ENCODE peak calls at places on chromosomes 13 and 19, in seven cellular contexts. G is hepatocyte; T is neural progenitor cell; I is PC-3; R is IMR-90; E is effector memory CD4-positive, alpha-beta T cell; H is CD8-positive, alpha-beta T cell. K is an unnamed sample.

GRCh38 chr13:71602327-71602726 is 264.7 kb downstream of the DACH1 start:
- DNase-seq in I (no peak), E (no peak), T (no peak), H (no peak), R (no peak), G (no peak), K (no peak)

GRCh38 chr19:41265376-41266153 is 1.4 kb downstream of the HNRNPUL1 start:
- DNase-seq in T (peak; percentile 26), R (peak; percentile 37), I (peak; percentile 12), H (no peak), E (no peak), G (peak; percentile 55), K (peak; percentile 35)

GRCh38 chr13:84446972-84447700 is 564.9 kb upstream of the SLITRK1 start:
- DNase-seq in E (no peak), T (no peak), I (no peak), G (no peak), R (no peak), H (no peak), K (no peak)

GRCh38 chr13:90293793-90294361 is 1053.6 kb upstream of the MIR17HG start:
- DNase-seq in E (no peak), R (no peak), T (no peak), G (no peak), H (no peak), I (no peak), K (no peak)

GRCh38 chr13:97223711-97224461 is 1.8 kb downstream of the MBNL2 start:
- DNase-seq in I (peak; percentile 72), R (peak; percentile 96), E (no peak), T (peak; percentile 42), G (peak; percentile 85), H (no peak), K (peak; percentile 61)

GRCh38 chr19:51357952-51358351 is 8.2 kb downstream of the ETFB start:
- DNase-seq in T (no peak), E (no peak), I (no peak), H (no peak), R (no peak), G (no peak), K (no peak)

GRCh38 chr13:71517004-71517403 is 350.0 kb downstream of the DACH1 start:
- DNase-seq in T (no peak), R (no peak), I (peak; percentile 37), E (no peak), G (no peak), H (no peak), K (no peak)

GRCh38 chr19:13010038-13010991 is 15.0 kb downstream of the NFIX start:
- DNase-seq in R (no peak), E (no peak), I (no peak), H (no peak), T (no peak), G (no peak), K (no peak)

GRCh38 chr19:7152568-7152967 is 83.1 kb downstream of the ZNF557 start:
- DNase-seq in I (no peak), T (peak; percentile 24), H (no peak), R (no peak), G (no peak), E (no peak), K (no peak)

GRCh38 chr19:4368128-4368820 is 24.9 kb downstream of the MPND start:
- DNase-seq in E (no peak), G (no peak), R (peak; percentile 36), I (no peak), H (no peak), T (no peak), K (no peak)

GRCh38 chr19:15609261-15609660 is 5.8 kb upstream of the CYP4F8 start:
- DNase-seq in H (no peak), T (no peak), I (no peak), R (no peak), E (no peak), G (no peak), K (peak; percentile 5)

GRCh38 chr19:41597600-41598041 is 21.7 kb downstream of the CEACAM21 start:
- DNase-seq in E (peak; percentile 49), R (peak; percentile 55), T (peak; percentile 60), I (peak; percentile 75), H (peak; percentile 61), G (peak; percentile 69), K (peak; percentile 70)

GRCh38 chr19:4811328-4812131 is 20.0 kb downstream of the TICAM1 start:
- DNase-seq in T (peak; percentile 72), H (peak; percentile 82), R (peak; percentile 45), G (peak; percentile 83), E (peak; percentile 75), I (peak; percentile 88), K (peak; percentile 85)

GRCh38 chr19:5492813-5493409 is 37.7 kb downstream of the ZNRF4 start:
- DNase-seq in I (no peak), T (peak; percentile 97), H (no peak), R (no peak), G (no peak), E (no peak), K (no peak)

GRCh38 chr19:3398114-3398899 is 31.9 kb downstream of the NFIC start:
- DNase-seq in R (peak; percentile 41), G (peak; percentile 62), E (no peak), I (no peak), T (peak; percentile 46), H (no peak), K (peak; percentile 77)

GRCh38 chr13:110333837-110334236 is 26.8 kb downstream of the COL4A2 start:
- DNase-seq in I (no peak), H (no peak), R (no peak), T (no peak), G (no peak), E (no peak), K (no peak)

GRCh38 chr13:110334841-110335490 is 27.9 kb downstream of the COL4A2 start:
- DNase-seq in G (no peak), T (no peak), E (no peak), H (no peak), R (no peak), I (no peak), K (no peak)

GRCh38 chr13:110336108-110336507 is 29.0 kb downstream of the COL4A2 start:
- DNase-seq in I (no peak), H (no peak), G (no peak), T (no peak), E (no peak), R (no peak), K (no peak)

GRCh38 chr13:110332750-110333149 is 25.7 kb downstream of the COL4A2 start:
- DNase-seq in H (no peak), R (peak; percentile 65), E (no peak), G (no peak), T (no peak), I (no peak), K (no peak)

DNA sequence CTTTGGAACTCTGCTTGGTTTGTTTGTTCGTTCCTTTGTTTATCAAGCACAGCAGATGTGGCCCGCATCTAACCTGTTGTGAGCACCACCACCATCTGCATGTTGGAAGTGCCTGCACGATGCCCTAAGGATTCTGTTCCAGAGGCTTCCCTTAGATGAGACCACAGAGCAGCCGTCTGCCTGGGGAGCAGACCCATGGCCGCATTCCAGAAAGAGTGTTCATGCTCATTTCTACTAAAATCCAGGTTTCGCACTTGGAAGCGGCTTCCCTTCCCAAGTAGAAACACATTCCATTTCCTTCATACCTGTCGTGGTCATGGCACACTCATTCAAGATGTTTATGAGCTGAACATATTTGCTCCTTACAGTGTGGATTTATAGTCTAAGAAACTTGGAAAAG is 27.2 kb downstream of the COL4A2 start:
- DNase-seq in E (no peak), R (peak; percentile 76), G (no peak), T (no peak), I (no peak), H (no peak), K (no peak)
- H3K27ac ChIP-seq in E (no peak overlapping the region), R (no peak overlapping the region), G (no peak overlapping the region), T (no peak overlapping the region), I (no peak overlapping the region), H (no peak overlapping the region), K (no peak overlapping the region)

DNA sequence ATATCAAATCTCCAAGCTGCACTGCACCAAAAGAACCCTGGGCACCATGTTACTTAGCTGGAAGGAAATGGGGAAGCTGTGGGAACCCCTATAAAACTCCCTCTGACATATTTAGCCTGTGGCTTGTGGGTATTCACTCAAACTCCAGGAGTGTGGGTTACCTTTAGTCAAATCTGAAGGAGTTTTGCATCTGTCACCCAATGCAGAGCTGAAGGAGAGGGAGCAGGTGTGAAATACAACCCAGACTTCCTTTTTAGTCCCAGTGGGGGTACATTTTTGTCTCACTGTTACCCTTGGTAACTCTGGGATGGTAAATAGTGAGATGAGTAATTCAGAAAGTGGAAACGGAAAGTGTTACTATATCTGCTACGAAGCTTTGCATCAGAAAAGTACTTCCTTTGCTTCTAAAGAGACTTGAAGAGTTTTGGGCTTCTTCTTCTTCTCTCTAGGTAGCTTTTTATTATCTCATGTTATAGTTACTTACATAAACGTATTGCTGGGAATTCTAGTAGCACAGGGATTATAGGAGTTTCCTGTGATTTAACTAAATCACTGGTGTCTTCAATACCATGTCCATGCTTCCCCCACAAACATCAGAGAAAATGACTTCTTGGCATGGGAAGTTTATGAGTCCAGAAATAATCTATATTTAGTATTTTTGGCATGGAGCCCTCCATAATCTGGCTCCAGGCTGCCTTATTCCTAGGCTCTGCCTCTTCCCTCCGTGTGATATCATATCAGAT is 105.9 kb downstream of the AKAP11 start:
- DNase-seq in G (no peak), R (no peak), I (no peak), E (no peak), H (no peak), T (no peak), K (no peak)
- H3K27ac ChIP-seq in G (no peak overlapping the region), R (no peak overlapping the region), I (no peak overlapping the region), E (no peak overlapping the region), H (no peak overlapping the region), T (no peak overlapping the region), K (no peak overlapping the region)

GRCh38 chr19:18672606-18673337 is 10.7 kb upstream of the CRTC1 start:
- DNase-seq in E (no peak), H (no peak), R (peak; percentile 50), I (no peak), G (no peak), T (peak; percentile 37), K (no peak)

GRCh38 chr19:18669883-18670282 is 13.6 kb upstream of the CRTC1 start:
- DNase-seq in T (no peak), I (no peak), R (no peak), G (no peak), H (no peak), E (no peak), K (no peak)

GRCh38 chr19:18670313-18670712 is 13.2 kb upstream of the CRTC1 start:
- DNase-seq in T (no peak), R (no peak), E (no peak), G (no peak), H (no peak), I (no peak), K (no peak)

GRCh38 chr19:18672044-18672451 is 11.4 kb upstream of the CRTC1 start:
- DNase-seq in H (no peak), T (no peak), I (no peak), R (no peak), G (no peak), E (no peak), K (no peak)

GRCh38 chr19:18671303-18672043 is 12.0 kb upstream of the CRTC1 start:
- DNase-seq in H (no peak), R (no peak), I (no peak), G (peak; percentile 42), E (no peak), T (no peak), K (no peak)
- H3K27ac ChIP-seq in H (no peak overlapping the region), R (no peak overlapping the region), I (no peak overlapping the region), G (peak overlapping the region; percentile 73), E (no peak overlapping the region), T (no peak overlapping the region), K (no peak overlapping the region)

DNA sequence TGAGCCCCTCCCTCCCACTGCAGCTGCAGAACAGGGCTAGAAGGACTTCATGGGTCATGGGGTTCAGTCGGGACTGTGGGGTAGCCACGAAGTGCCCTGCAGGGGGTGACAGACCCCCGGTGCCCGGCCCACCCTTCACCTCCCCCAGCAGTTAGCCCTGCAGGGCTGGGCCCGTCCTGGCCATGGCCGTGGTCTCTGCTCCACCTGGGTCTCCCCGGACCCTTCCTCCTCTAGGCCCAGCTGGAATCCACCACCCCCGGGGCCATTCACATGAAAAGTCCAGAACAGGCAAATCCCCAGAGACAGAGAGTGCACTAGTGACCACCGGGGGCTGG is 17.3 kb downstream of the MKNK2 start:
- DNase-seq in G (no peak), I (no peak), E (no peak), H (no peak), T (no peak), R (no peak), K (no peak)
- H3K27ac ChIP-seq in G (no peak overlapping the region), I (no peak overlapping the region), E (no peak overlapping the region), H (no peak overlapping the region), T (no peak overlapping the region), R (no peak overlapping the region), K (peak overlapping the region; percentile 62)